ENCODE peak calls at places on chromosomes 1 and 21, in ten cellular contexts. One of them, this sample, is unnamed.

GRCh38 chr1:174397261-174397660 is 50.5 kb upstream of the GPR52 start:
- DNase-seq in foreskin fibroblast: no peak
- DNase-seq in right lobe of liver: no peak
- DNase-seq in uterus: no peak
- DNase-seq in GM13976: no peak
- DNase-seq in GM12865: peak
- DNase-seq in GM23338: no peak
- DNase-seq in hepatocyte: no peak
- DNase-seq in neural crest cell: no peak
- DNase-seq in left ventricle myocardium inferior: no peak
- DNase-seq in this sample: no peak

GRCh38 chr1:205387845-205388244 is 31.1 kb upstream of the KLHDC8A start:
- DNase-seq in GM23338: no peak
- DNase-seq in right lobe of liver: no peak
- DNase-seq in neural crest cell: no peak
- DNase-seq in uterus: no peak
- DNase-seq in hepatocyte: no peak
- DNase-seq in foreskin fibroblast: no peak
- DNase-seq in GM12865: no peak
- DNase-seq in GM13976: no peak
- DNase-seq in left ventricle myocardium inferior: no peak
- DNase-seq in this sample: no peak

GRCh38 chr1:154556422-154556821 is 2.0 kb downstream of the UBE2Q1 start:
- DNase-seq in left ventricle myocardium inferior: peak
- DNase-seq in uterus: no peak
- DNase-seq in right lobe of liver: no peak
- DNase-seq in neural crest cell: no peak
- DNase-seq in GM23338: peak
- DNase-seq in hepatocyte: no peak
- DNase-seq in GM12865: no peak
- DNase-seq in foreskin fibroblast: no peak
- DNase-seq in GM13976: no peak
- DNase-seq in this sample: no peak

GRCh38 chr1:119902775-119903442 is 6.6 kb upstream of the ADAM30 start:
- DNase-seq in GM12865: no peak
- DNase-seq in foreskin fibroblast: no peak
- DNase-seq in GM23338: no peak
- DNase-seq in neural crest cell: no peak
- DNase-seq in uterus: no peak
- DNase-seq in GM13976: no peak
- DNase-seq in hepatocyte: no peak
- DNase-seq in right lobe of liver: no peak
- DNase-seq in left ventricle myocardium inferior: no peak
- DNase-seq in this sample: no peak

GRCh38 chr1:118979754-118980270 is 8.3 kb downstream of the TBX15 start:
- DNase-seq in GM13976: no peak
- DNase-seq in left ventricle myocardium inferior: no peak
- DNase-seq in uterus: no peak
- DNase-seq in hepatocyte: no peak
- DNase-seq in neural crest cell: no peak
- DNase-seq in foreskin fibroblast: no peak
- DNase-seq in GM12865: no peak
- DNase-seq in right lobe of liver: no peak
- DNase-seq in GM23338: peak
- DNase-seq in this sample: no peak

GRCh38 chr21:26405735-26406361 is 167.2 kb downstream of the CYYR1 start:
- DNase-seq in neural crest cell: no peak
- DNase-seq in GM12865: peak
- DNase-seq in GM13976: no peak
- DNase-seq in uterus: no peak
- DNase-seq in left ventricle myocardium inferior: no peak
- DNase-seq in right lobe of liver: no peak
- DNase-seq in foreskin fibroblast: peak
- DNase-seq in GM23338: peak
- DNase-seq in hepatocyte: peak
- DNase-seq in this sample: peak

GRCh38 chr1:6796095-6796494 is 10.8 kb downstream of the CAMTA1 start:
- DNase-seq in hepatocyte: no peak
- DNase-seq in GM13976: no peak
- DNase-seq in right lobe of liver: no peak
- DNase-seq in GM23338: no peak
- DNase-seq in foreskin fibroblast: no peak
- DNase-seq in GM12865: no peak
- DNase-seq in uterus: no peak
- DNase-seq in neural crest cell: no peak
- DNase-seq in left ventricle myocardium inferior: no peak
- DNase-seq in this sample: no peak

GRCh38 chr1:31627301-31627929 is 9.9 kb downstream of the HCRTR1 start:
- DNase-seq in hepatocyte: no peak
- DNase-seq in GM13976: no peak
- DNase-seq in foreskin fibroblast: no peak
- DNase-seq in left ventricle myocardium inferior: peak
- DNase-seq in neural crest cell: no peak
- DNase-seq in uterus: no peak
- DNase-seq in GM23338: no peak
- DNase-seq in GM12865: no peak
- DNase-seq in right lobe of liver: no peak
- DNase-seq in this sample: no peak

GRCh38 chr1:99361406-99361805 is 97.1 kb downstream of the PLPPR4 start:
- DNase-seq in GM12865: no peak
- DNase-seq in right lobe of liver: no peak
- DNase-seq in uterus: no peak
- DNase-seq in left ventricle myocardium inferior: no peak
- DNase-seq in neural crest cell: no peak
- DNase-seq in GM23338: no peak
- DNase-seq in hepatocyte: no peak
- DNase-seq in GM13976: no peak
- DNase-seq in foreskin fibroblast: no peak
- DNase-seq in this sample: no peak

GRCh38 chr1:29358183-29358582 is 121.9 kb downstream of the PTPRU start:
- DNase-seq in GM23338: no peak
- DNase-seq in hepatocyte: no peak
- DNase-seq in GM13976: no peak
- DNase-seq in neural crest cell: no peak
- DNase-seq in GM12865: no peak
- DNase-seq in uterus: no peak
- DNase-seq in foreskin fibroblast: no peak
- DNase-seq in left ventricle myocardium inferior: no peak
- DNase-seq in right lobe of liver: no peak
- DNase-seq in this sample: no peak

GRCh38 chr1:172414331-172414730 is 6.2 kb upstream of the C1orf105 start:
- DNase-seq in foreskin fibroblast: no peak
- DNase-seq in left ventricle myocardium inferior: no peak
- DNase-seq in uterus: no peak
- DNase-seq in GM23338: no peak
- DNase-seq in neural crest cell: no peak
- DNase-seq in GM12865: no peak
- DNase-seq in GM13976: no peak
- DNase-seq in hepatocyte: no peak
- DNase-seq in right lobe of liver: no peak
- DNase-seq in this sample: no peak

GRCh38 chr1:78831731-78832360 is 174.7 kb downstream of the ADGRL4 start:
- DNase-seq in left ventricle myocardium inferior: no peak
- DNase-seq in GM13976: no peak
- DNase-seq in GM12865: no peak
- DNase-seq in hepatocyte: no peak
- DNase-seq in right lobe of liver: no peak
- DNase-seq in GM23338: no peak
- DNase-seq in foreskin fibroblast: peak
- DNase-seq in neural crest cell: no peak
- DNase-seq in uterus: no peak
- DNase-seq in this sample: no peak

GRCh38 chr21:43916076-43916475 is 51.1 kb downstream of the AGPAT3 start:
- DNase-seq in right lobe of liver: no peak
- DNase-seq in uterus: no peak
- DNase-seq in foreskin fibroblast: no peak
- DNase-seq in GM12865: no peak
- DNase-seq in GM13976: no peak
- DNase-seq in GM23338: no peak
- DNase-seq in hepatocyte: no peak
- DNase-seq in neural crest cell: no peak
- DNase-seq in left ventricle myocardium inferior: no peak
- DNase-seq in this sample: no peak

GRCh38 chr1:20685739-20686138 is 24.6 kb upstream of the DDOST start:
- DNase-seq in foreskin fibroblast: no peak
- DNase-seq in GM12865: no peak
- DNase-seq in GM23338: no peak
- DNase-seq in hepatocyte: no peak
- DNase-seq in left ventricle myocardium inferior: no peak
- DNase-seq in right lobe of liver: no peak
- DNase-seq in GM13976: no peak
- DNase-seq in uterus: no peak
- DNase-seq in neural crest cell: no peak
- DNase-seq in this sample: no peak

GRCh38 chr21:29718081-29718815 is 221.5 kb downstream of the GRIK1 start:
- DNase-seq in GM12865: no peak
- DNase-seq in foreskin fibroblast: peak
- DNase-seq in right lobe of liver: no peak
- DNase-seq in hepatocyte: no peak
- DNase-seq in left ventricle myocardium inferior: no peak
- DNase-seq in neural crest cell: no peak
- DNase-seq in GM13976: no peak
- DNase-seq in GM23338: no peak
- DNase-seq in uterus: no peak
- DNase-seq in this sample: no peak

GRCh38 chr1:234603221-234604204 is 6.5 kb downstream of the IRF2BP2 start:
- DNase-seq in GM13976: no peak
- DNase-seq in foreskin fibroblast: no peak
- DNase-seq in left ventricle myocardium inferior: no peak
- DNase-seq in GM12865: no peak
- DNase-seq in GM23338: no peak
- DNase-seq in right lobe of liver: no peak
- DNase-seq in uterus: no peak
- DNase-seq in neural crest cell: no peak
- DNase-seq in hepatocyte: peak
- DNase-seq in this sample: peak

GRCh38 chr1:218930879-218931278 is 242.8 kb upstream of the LYPLAL1 start:
- DNase-seq in uterus: no peak
- DNase-seq in GM13976: no peak
- DNase-seq in GM12865: no peak
- DNase-seq in left ventricle myocardium inferior: no peak
- DNase-seq in hepatocyte: no peak
- DNase-seq in neural crest cell: no peak
- DNase-seq in GM23338: no peak
- DNase-seq in right lobe of liver: no peak
- DNase-seq in foreskin fibroblast: peak
- DNase-seq in this sample: no peak

GRCh38 chr1:154479764-154480421 is 22.1 kb upstream of the TDRD10 start:
- DNase-seq in GM23338: peak
- DNase-seq in GM13976: peak
- DNase-seq in GM12865: peak
- DNase-seq in right lobe of liver: no peak
- DNase-seq in left ventricle myocardium inferior: no peak
- DNase-seq in foreskin fibroblast: peak
- DNase-seq in hepatocyte: peak
- DNase-seq in uterus: peak
- DNase-seq in neural crest cell: peak
- DNase-seq in this sample: peak

GRCh38 chr1:156167536-156167935 is 14.2 kb downstream of the SEMA4A start:
- DNase-seq in GM12865: no peak
- DNase-seq in foreskin fibroblast: no peak
- DNase-seq in neural crest cell: no peak
- DNase-seq in left ventricle myocardium inferior: no peak
- DNase-seq in GM23338: no peak
- DNase-seq in uterus: no peak
- DNase-seq in right lobe of liver: no peak
- DNase-seq in GM13976: no peak
- DNase-seq in hepatocyte: no peak
- DNase-seq in this sample: no peak
- TF ChIP-seq CTCF in GM12865: no peak
- TF ChIP-seq CTCF in foreskin fibroblast: no peak
- TF ChIP-seq CTCF in neural crest cell: no peak
- TF ChIP-seq CTCF in left ventricle myocardium inferior: no peak
- TF ChIP-seq CTCF in GM23338: no peak
- TF ChIP-seq CTCF in uterus: no peak
- TF ChIP-seq CTCF in right lobe of liver: no peak
- TF ChIP-seq CTCF in GM13976: no peak
- TF ChIP-seq CTCF in hepatocyte: no peak
- TF ChIP-seq CTCF in this sample: no peak

GRCh38 chr1:103948526-103948925 is 198.8 kb downstream of the AMY1C start:
- DNase-seq in GM13976: no peak
- DNase-seq in GM23338: no peak
- DNase-seq in neural crest cell: no peak
- DNase-seq in right lobe of liver: no peak
- DNase-seq in GM12865: no peak
- DNase-seq in foreskin fibroblast: no peak
- DNase-seq in left ventricle myocardium inferior: no peak
- DNase-seq in hepatocyte: no peak
- DNase-seq in uterus: no peak
- DNase-seq in this sample: no peak
- TF ChIP-seq CTCF in GM13976: no peak
- TF ChIP-seq CTCF in GM23338: no peak
- TF ChIP-seq CTCF in neural crest cell: peak
- TF ChIP-seq CTCF in right lobe of liver: no peak
- TF ChIP-seq CTCF in GM12865: no peak
- TF ChIP-seq CTCF in foreskin fibroblast: no peak
- TF ChIP-seq CTCF in left ventricle myocardium inferior: no peak
- TF ChIP-seq CTCF in hepatocyte: peak
- TF ChIP-seq CTCF in uterus: no peak
- TF ChIP-seq CTCF in this sample: no peak

DNA sequence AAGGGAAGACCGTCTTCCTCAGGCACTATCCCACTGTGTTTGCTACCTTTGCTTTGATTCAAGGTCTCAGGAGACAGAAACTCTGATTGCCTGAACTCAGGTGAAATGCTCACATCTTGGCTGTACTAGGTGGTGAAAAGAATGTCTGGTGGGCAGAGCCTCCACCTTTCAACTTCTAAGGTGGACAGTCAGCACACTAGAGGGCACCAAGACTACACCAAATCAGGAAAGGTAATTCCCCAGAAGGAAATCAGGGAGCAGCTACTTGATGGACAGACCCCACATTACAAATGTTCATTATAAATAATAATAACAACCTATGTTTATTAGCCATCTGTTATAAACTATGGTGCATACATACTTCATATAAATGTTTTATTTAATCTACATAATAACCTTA is 220.9 kb downstream of the ATG4C start:
- DNase-seq in GM12865: no peak
- DNase-seq in GM13976: peak
- DNase-seq in right lobe of liver: no peak
- DNase-seq in uterus: no peak
- DNase-seq in left ventricle myocardium inferior: no peak
- DNase-seq in GM23338: peak
- DNase-seq in neural crest cell: no peak
- DNase-seq in foreskin fibroblast: peak
- DNase-seq in hepatocyte: no peak
- DNase-seq in this sample: no peak
- TF ChIP-seq CTCF in GM12865: no peak
- TF ChIP-seq CTCF in GM13976: peak
- TF ChIP-seq CTCF in right lobe of liver: peak
- TF ChIP-seq CTCF in uterus: no peak
- TF ChIP-seq CTCF in left ventricle myocardium inferior: peak
- TF ChIP-seq CTCF in GM23338: peak
- TF ChIP-seq CTCF in neural crest cell: peak
- TF ChIP-seq CTCF in foreskin fibroblast: no peak
- TF ChIP-seq CTCF in hepatocyte: peak
- TF ChIP-seq CTCF in this sample: no peak

DNA sequence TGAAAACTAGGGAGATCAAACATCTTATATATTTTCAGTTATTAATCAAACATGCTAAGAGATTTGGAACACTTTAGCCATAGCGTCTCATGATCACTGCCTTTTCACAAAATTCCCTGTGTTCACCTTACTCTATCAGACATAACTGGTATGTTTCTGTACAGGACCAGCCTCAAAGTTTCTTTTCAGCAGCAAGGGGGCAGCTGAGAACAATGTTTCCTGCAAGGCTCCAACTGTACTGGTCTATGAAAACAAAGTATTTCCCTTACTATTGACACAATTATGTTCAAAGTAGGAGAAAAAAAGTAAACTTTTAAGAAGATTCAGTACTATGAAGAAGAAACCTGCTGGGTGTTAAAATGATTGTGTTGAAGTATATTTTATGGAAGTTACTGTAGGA is 98.5 kb downstream of the ATF6 start:
- DNase-seq in uterus: peak
- DNase-seq in right lobe of liver: no peak
- DNase-seq in left ventricle myocardium inferior: no peak
- DNase-seq in GM12865: no peak
- DNase-seq in GM13976: no peak
- DNase-seq in hepatocyte: peak
- DNase-seq in foreskin fibroblast: peak
- DNase-seq in GM23338: no peak
- DNase-seq in neural crest cell: no peak
- DNase-seq in this sample: peak
- TF ChIP-seq CTCF in uterus: peak
- TF ChIP-seq CTCF in right lobe of liver: no peak
- TF ChIP-seq CTCF in left ventricle myocardium inferior: peak
- TF ChIP-seq CTCF in GM12865: no peak
- TF ChIP-seq CTCF in GM13976: peak
- TF ChIP-seq CTCF in hepatocyte: peak
- TF ChIP-seq CTCF in foreskin fibroblast: peak
- TF ChIP-seq CTCF in GM23338: peak
- TF ChIP-seq CTCF in neural crest cell: no peak
- TF ChIP-seq CTCF in this sample: no peak

This sample was measured in activated CD8-positive, alpha-beta T cell treated with anti-CD3 and anti-CD28 coated beads for 36 hours.